ENCODE peak calls at places on chromosome 14, in eight cellular contexts. N is ELR; R is glomerular endothelial cell; W is CD4-positive, alpha-beta memory T cell; I is RCC 7860; Z is stimulated activated CD8-positive, alpha-beta memory T cell treated with anti-CD3 and anti-CD28 coated beads, Interleukin-4, amount 100 ng/mL, for 24 hours; S is GM12865; E is left ventricle myocardium inferior. C is an unnamed sample.
A peak's percentile ranks its signal among the peaks of the same experiment; 100 is the strongest.

GRCh38 chr14:74535756-74536325 is 42.3 kb downstream of the ISCA2 start:
- DNase-seq in R (no peak), S (no peak), I (no peak), E (no peak), W (no peak), N (no peak), Z (no peak), C (no peak)

GRCh38 chr14:105533811-105534498 is 7.6 kb downstream of the TMEM121 start:
- DNase-seq in I (no peak), R (no peak), Z (no peak), N (no peak), E (no peak), S (no peak), W (no peak), C (no peak)

GRCh38 chr14:38500125-38500524 is 244.2 kb upstream of the CLEC14A start:
- DNase-seq in I (no peak), Z (no peak), R (no peak), N (no peak), S (no peak), E (no peak), W (no peak), C (no peak)

GRCh38 chr14:52888159-52888558 is 62.7 kb downstream of the FERMT2 start:
- DNase-seq in N (no peak), S (no peak), E (no peak), Z (no peak), I (no peak), W (no peak), R (no peak), C (no peak)

GRCh38 chr14:72629534-72629933 is 264.4 kb downstream of the DPF3 start:
- DNase-seq in E (no peak), I (no peak), S (no peak), N (no peak), Z (no peak), R (no peak), W (no peak), C (no peak)

GRCh38 chr14:58647777-58648176 is 10.0 kb downstream of the DACT1 start:
- DNase-seq in R (no peak), E (no peak), Z (no peak), S (no peak), I (no peak), W (no peak), N (no peak), C (no peak)

GRCh38 chr14:36771256-36771655 is 109.6 kb downstream of the PAX9 start:
- DNase-seq in I (no peak), S (no peak), Z (no peak), W (no peak), R (no peak), N (no peak), E (no peak), C (no peak)

GRCh38 chr14:102804858-102805257 is 27.6 kb downstream of the TRAF3 start:
- DNase-seq in E (no peak), R (no peak), I (no peak), N (no peak), S (no peak), W (no peak), Z (no peak), C (no peak)

GRCh38 chr14:68232643-68233055 is 413.1 kb downstream of the RAD51B start:
- DNase-seq in E (no peak), W (no peak), R (peak; percentile 98), N (peak; percentile 100), I (peak; percentile 97), Z (no peak), S (peak; percentile 95), C (no peak)

GRCh38 chr14:91636604-91637003 is 95.3 kb downstream of the CATSPERB start:
- DNase-seq in E (no peak), Z (no peak), W (no peak), N (peak; percentile 3), S (no peak), I (no peak), R (no peak), C (no peak)

GRCh38 chr14:100383727-100384158 is 60.6 kb downstream of the SLC25A47 start:
- DNase-seq in W (peak; percentile 63), I (peak; percentile 8), E (peak; percentile 53), R (no peak), Z (peak; percentile 35), S (peak; percentile 65), N (peak; percentile 73), C (peak; percentile 65)

GRCh38 chr14:94521375-94522114 is 12.3 kb upstream of the SERPINA12 start:
- DNase-seq in S (no peak), N (no peak), R (no peak), I (no peak), E (no peak), W (no peak), Z (no peak), C (no peak)